ENCODE peak calls at places on chromosomes 2 and 18, in four cellular contexts. One of them, this sample, is unnamed.

GRCh38 chr2:17658251-17658843 is 95.3 kb downstream of the SMC6 start:
- DNase-seq in IMR-90: peak; percentile 76
- DNase-seq in K562: no peak
- DNase-seq in endothelial cell of umbilical vein: no peak
- DNase-seq in this sample: no peak

GRCh38 chr2:219627105-219628100 is at the start of gene SLC4A3:
- DNase-seq in IMR-90: peak; percentile 19
- DNase-seq in K562: peak; percentile 17
- DNase-seq in endothelial cell of umbilical vein: no peak
- DNase-seq in this sample: no peak

GRCh38 chr2:190791347-190791982 is 89.2 kb upstream of the GLS start:
- DNase-seq in IMR-90: peak; percentile 59
- DNase-seq in K562: peak; percentile 52
- DNase-seq in endothelial cell of umbilical vein: peak; percentile 93
- DNase-seq in this sample: peak; percentile 40

GRCh38 chr2:210660-211059 is 53.2 kb downstream of the SH3YL1 start:
- DNase-seq in IMR-90: peak; percentile 5
- DNase-seq in K562: no peak
- DNase-seq in endothelial cell of umbilical vein: no peak
- DNase-seq in this sample: peak; percentile 80

GRCh38 chr2:49241991-49242390 is 87.7 kb upstream of the FSHR start:
- DNase-seq in IMR-90: peak; percentile 38
- DNase-seq in K562: no peak
- DNase-seq in endothelial cell of umbilical vein: no peak
- DNase-seq in this sample: no peak

GRCh38 chr2:240137596-240138274 is 1.6 kb upstream of the COPS9 start:
- DNase-seq in IMR-90: no peak
- DNase-seq in K562: no peak
- DNase-seq in endothelial cell of umbilical vein: no peak
- DNase-seq in this sample: no peak

GRCh38 chr2:55809875-55810620 is 113.5 kb downstream of the EFEMP1 start:
- DNase-seq in IMR-90: peak; percentile 19
- DNase-seq in K562: no peak
- DNase-seq in endothelial cell of umbilical vein: no peak
- DNase-seq in this sample: no peak

GRCh38 chr2:231189571-231190495 is 8.6 kb upstream of the ARMC9 start:
- DNase-seq in IMR-90: no peak
- DNase-seq in K562: no peak
- DNase-seq in endothelial cell of umbilical vein: peak; percentile 46
- DNase-seq in this sample: no peak

GRCh38 chr2:70984576-70985282 is 6.3 kb downstream of the ANKRD53 start:
- DNase-seq in IMR-90: peak; percentile 37
- DNase-seq in K562: peak; percentile 66
- DNase-seq in endothelial cell of umbilical vein: peak; percentile 58
- DNase-seq in this sample: no peak

GRCh38 chr2:30394096-30394495 is 53.0 kb upstream of the LCLAT1 start:
- DNase-seq in IMR-90: no peak
- DNase-seq in K562: no peak
- DNase-seq in endothelial cell of umbilical vein: no peak
- DNase-seq in this sample: no peak

GRCh38 chr2:240962371-240963064 is 35.9 kb upstream of the SNED1 start:
- DNase-seq in IMR-90: no peak
- DNase-seq in K562: no peak
- DNase-seq in endothelial cell of umbilical vein: peak; percentile 32
- DNase-seq in this sample: no peak

GRCh38 chr2:53210538-53210937 is 557.1 kb upstream of the CHAC2 start:
- DNase-seq in IMR-90: no peak
- DNase-seq in K562: no peak
- DNase-seq in endothelial cell of umbilical vein: no peak
- DNase-seq in this sample: no peak

GRCh38 chr2:101597347-101597944 is 100.1 kb upstream of the MAP4K4 start:
- DNase-seq in IMR-90: peak; percentile 75
- DNase-seq in K562: no peak
- DNase-seq in endothelial cell of umbilical vein: no peak
- DNase-seq in this sample: no peak

GRCh38 chr18:13834501-13835015 is 10.6 kb downstream of the MC5R start:
- DNase-seq in IMR-90: no peak
- DNase-seq in K562: no peak
- DNase-seq in endothelial cell of umbilical vein: no peak
- DNase-seq in this sample: no peak

GRCh38 chr18:42781298-42781815 is 334.1 kb downstream of the RIT2 start:
- DNase-seq in IMR-90: no peak
- DNase-seq in K562: no peak
- DNase-seq in endothelial cell of umbilical vein: no peak
- DNase-seq in this sample: no peak

GRCh38 chr2:42493885-42494433 is at the start of gene KCNG3:
- DNase-seq in IMR-90: peak; percentile 12
- DNase-seq in K562: peak; percentile 29
- DNase-seq in endothelial cell of umbilical vein: peak; percentile 44
- DNase-seq in this sample: no peak
- H3K4me1 ChIP-seq in IMR-90: no peaks in the 10 kb centered on the region
- H3K4me1 ChIP-seq in K562: peaks cover 17% of the 10 kb centered on the region
- H3K4me1 ChIP-seq in endothelial cell of umbilical vein: peaks cover 6% of the 10 kb centered on the region
- H3K4me1 ChIP-seq in this sample: peaks cover 9% of the 10 kb centered on the region

GRCh38 chr2:168338803-168339437 is 91.5 kb upstream of the STK39 start:
- DNase-seq in IMR-90: no peak
- DNase-seq in K562: no peak
- DNase-seq in endothelial cell of umbilical vein: no peak
- DNase-seq in this sample: no peak

GRCh38 chr2:168343586-168343985 is 96.2 kb upstream of the STK39 start:
- DNase-seq in IMR-90: peak; percentile 41
- DNase-seq in K562: peak; percentile 8
- DNase-seq in endothelial cell of umbilical vein: no peak
- DNase-seq in this sample: no peak

GRCh38 chr2:168336786-168337388 is 89.5 kb upstream of the STK39 start:
- DNase-seq in IMR-90: no peak
- DNase-seq in K562: peak; percentile 47
- DNase-seq in endothelial cell of umbilical vein: no peak
- DNase-seq in this sample: peak; percentile 25

GRCh38 chr2:168340931-168341330 is 93.5 kb upstream of the STK39 start:
- DNase-seq in IMR-90: no peak
- DNase-seq in K562: no peak
- DNase-seq in endothelial cell of umbilical vein: no peak
- DNase-seq in this sample: no peak

GRCh38 chr2:168338292-168338691 is 90.9 kb upstream of the STK39 start:
- DNase-seq in IMR-90: no peak
- DNase-seq in K562: no peak
- DNase-seq in endothelial cell of umbilical vein: no peak
- DNase-seq in this sample: no peak
- H3K9me1 ChIP-seq in IMR-90: no peaks in the 10 kb centered on the region
- H3K9me1 ChIP-seq in K562: no peaks in the 10 kb centered on the region
- H3K9me1 ChIP-seq in endothelial cell of umbilical vein: no peaks in the 10 kb centered on the region
- H3K9me1 ChIP-seq in this sample: no peaks in the 10 kb centered on the region

GRCh38 chr2:197251163-197251562 is 59.4 kb downstream of the ANKRD44 start:
- DNase-seq in IMR-90: no peak
- DNase-seq in K562: no peak
- DNase-seq in endothelial cell of umbilical vein: no peak
- DNase-seq in this sample: no peak

GRCh38 chr2:197248623-197249022 is 62.0 kb downstream of the ANKRD44 start:
- DNase-seq in IMR-90: peak; percentile 20
- DNase-seq in K562: no peak
- DNase-seq in endothelial cell of umbilical vein: no peak
- DNase-seq in this sample: no peak

GRCh38 chr2:197248001-197248401 is 62.6 kb downstream of the ANKRD44 start:
- DNase-seq in IMR-90: no peak
- DNase-seq in K562: no peak
- DNase-seq in endothelial cell of umbilical vein: no peak
- DNase-seq in this sample: no peak

GRCh38 chr2:197251576-197251975 is 59.0 kb downstream of the ANKRD44 start:
- DNase-seq in IMR-90: peak; percentile 10
- DNase-seq in K562: no peak
- DNase-seq in endothelial cell of umbilical vein: no peak
- DNase-seq in this sample: no peak

DNA sequence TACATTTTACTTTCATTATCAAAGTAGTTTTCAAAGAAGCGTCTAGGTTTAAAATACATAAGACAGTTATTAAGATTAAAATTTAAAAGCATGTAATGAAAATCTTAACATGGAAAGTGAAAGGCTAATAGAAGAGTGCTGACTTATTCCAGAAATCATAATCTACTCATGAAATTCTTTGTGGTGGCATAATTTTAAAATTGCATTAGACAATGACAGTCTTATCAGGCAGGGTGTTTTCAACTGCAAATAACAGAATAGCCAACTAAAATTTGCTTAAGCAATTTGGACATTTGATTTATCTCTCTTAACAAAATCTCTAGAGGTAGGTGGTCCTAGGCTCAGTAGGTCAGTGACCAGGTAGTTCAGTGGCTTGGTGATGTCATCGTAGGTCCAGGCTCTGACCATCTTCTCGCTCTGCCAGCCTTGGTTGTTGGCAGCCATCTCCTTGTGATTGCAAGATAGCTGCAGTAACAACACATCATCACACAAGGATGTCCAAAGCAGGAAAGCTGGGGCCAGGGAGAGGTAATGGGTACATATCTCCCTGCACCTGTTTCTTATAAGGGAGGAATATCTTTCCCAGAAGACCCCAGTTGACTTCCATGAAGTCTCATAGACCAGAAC is 60.7 kb downstream of the ANKRD44 start:
- DNase-seq in IMR-90: no peak
- DNase-seq in K562: no peak
- DNase-seq in endothelial cell of umbilical vein: no peak
- DNase-seq in this sample: no peak
- H3K4me1 ChIP-seq in IMR-90: peaks cover 2% of the 10 kb centered on the region
- H3K4me1 ChIP-seq in K562: no peaks in the 10 kb centered on the region
- H3K4me1 ChIP-seq in endothelial cell of umbilical vein: no peaks in the 10 kb centered on the region
- H3K4me1 ChIP-seq in this sample: no peaks in the 10 kb centered on the region

GRCh38 chr2:129050116-129050515 is 731.4 kb upstream of the HS6ST1 start:
- DNase-seq in IMR-90: no peak
- DNase-seq in K562: no peak
- DNase-seq in endothelial cell of umbilical vein: no peak
- DNase-seq in this sample: no peak
- H3K9me1 ChIP-seq in IMR-90: no peaks in the 10 kb centered on the region
- H3K9me1 ChIP-seq in K562: no peaks in the 10 kb centered on the region
- H3K9me1 ChIP-seq in endothelial cell of umbilical vein: no peaks in the 10 kb centered on the region
- H3K9me1 ChIP-seq in this sample: no peaks in the 10 kb centered on the region

GRCh38 chr2:238334885-238335284 is 14.6 kb downstream of the TRAF3IP1 start:
- DNase-seq in IMR-90: no peak
- DNase-seq in K562: no peak
- DNase-seq in endothelial cell of umbilical vein: no peak
- DNase-seq in this sample: no peak

GRCh38 chr2:238339395-238339780 is 19.1 kb downstream of the TRAF3IP1 start:
- DNase-seq in IMR-90: no peak
- DNase-seq in K562: no peak
- DNase-seq in endothelial cell of umbilical vein: no peak
- DNase-seq in this sample: peak; percentile 15

GRCh38 chr2:238337846-238338245 is 17.5 kb downstream of the TRAF3IP1 start:
- DNase-seq in IMR-90: no peak
- DNase-seq in K562: no peak
- DNase-seq in endothelial cell of umbilical vein: no peak
- DNase-seq in this sample: no peak

GRCh38 chr2:238338710-238339394 is 18.5 kb downstream of the TRAF3IP1 start:
- DNase-seq in IMR-90: no peak
- DNase-seq in K562: no peak
- DNase-seq in endothelial cell of umbilical vein: no peak
- DNase-seq in this sample: no peak

GRCh38 chr2:238336151-238336550 is 15.8 kb downstream of the TRAF3IP1 start:
- DNase-seq in IMR-90: no peak
- DNase-seq in K562: no peak
- DNase-seq in endothelial cell of umbilical vein: no peak
- DNase-seq in this sample: no peak
- H3K4me1 ChIP-seq in IMR-90: no peaks in the 10 kb centered on the region
- H3K4me1 ChIP-seq in K562: no peaks in the 10 kb centered on the region
- H3K4me1 ChIP-seq in endothelial cell of umbilical vein: no peaks in the 10 kb centered on the region
- H3K4me1 ChIP-seq in this sample: peaks cover 8% of the 10 kb centered on the region

GRCh38 chr2:85718006-85718391 is 23.8 kb downstream of the GNLY start:
- DNase-seq in IMR-90: no peak
- DNase-seq in K562: peak; percentile 55
- DNase-seq in endothelial cell of umbilical vein: no peak
- DNase-seq in this sample: no peak
- H3K9me1 ChIP-seq in IMR-90: peaks cover 3% of the 10 kb centered on the region
- H3K9me1 ChIP-seq in K562: no peaks in the 10 kb centered on the region
- H3K9me1 ChIP-seq in endothelial cell of umbilical vein: no peaks in the 10 kb centered on the region
- H3K9me1 ChIP-seq in this sample: no peaks in the 10 kb centered on the region

DNA sequence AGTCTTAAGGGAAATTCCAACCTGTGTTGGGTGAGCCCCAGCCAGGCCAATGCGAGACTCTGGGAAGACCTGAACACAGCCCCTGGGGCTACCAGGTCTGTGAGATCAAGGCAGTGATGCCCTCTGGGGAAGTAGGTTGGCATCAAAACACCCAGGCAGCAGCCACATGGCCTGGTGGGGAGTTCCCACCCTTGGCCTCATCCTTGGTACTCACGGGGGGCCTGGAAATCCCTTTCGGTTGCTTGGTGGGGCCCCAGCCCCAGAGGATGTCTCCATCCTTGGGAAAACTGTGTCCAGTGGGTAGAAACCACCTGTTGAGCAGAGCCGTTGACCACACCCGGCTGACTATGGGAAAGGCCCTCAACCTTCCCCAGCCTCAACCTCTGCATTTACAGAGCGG is 56.0 kb upstream of the PXDN start:
- DNase-seq in IMR-90: no peak
- DNase-seq in K562: no peak
- DNase-seq in endothelial cell of umbilical vein: no peak
- DNase-seq in this sample: no peak
- H3K4me1 ChIP-seq in IMR-90: no peaks in the 10 kb centered on the region
- H3K4me1 ChIP-seq in K562: no peaks in the 10 kb centered on the region
- H3K4me1 ChIP-seq in endothelial cell of umbilical vein: no peaks in the 10 kb centered on the region
- H3K4me1 ChIP-seq in this sample: no peaks in the 10 kb centered on the region

GRCh38 chr2:85684380-85684779 is 9.8 kb upstream of the GNLY start:
- DNase-seq in IMR-90: no peak
- DNase-seq in K562: no peak
- DNase-seq in endothelial cell of umbilical vein: no peak
- DNase-seq in this sample: no peak

GRCh38 chr2:85680707-85681353 is 12.8 kb upstream of the SFTPB start:
- DNase-seq in IMR-90: no peak
- DNase-seq in K562: no peak
- DNase-seq in endothelial cell of umbilical vein: peak; percentile 21
- DNase-seq in this sample: no peak

GRCh38 chr2:85681776-85682175 is 12.4 kb upstream of the GNLY start:
- DNase-seq in IMR-90: no peak
- DNase-seq in K562: no peak
- DNase-seq in endothelial cell of umbilical vein: no peak
- DNase-seq in this sample: no peak

GRCh38 chr2:85681354-85681728 is 12.8 kb upstream of the GNLY start:
- DNase-seq in IMR-90: no peak
- DNase-seq in K562: no peak
- DNase-seq in endothelial cell of umbilical vein: no peak
- DNase-seq in this sample: no peak

GRCh38 chr2:85682378-85682777 is 11.8 kb upstream of the GNLY start:
- DNase-seq in IMR-90: peak; percentile 27
- DNase-seq in K562: no peak
- DNase-seq in endothelial cell of umbilical vein: no peak
- DNase-seq in this sample: no peak
- H3K9me1 ChIP-seq in IMR-90: peaks cover 7% of the 10 kb centered on the region
- H3K9me1 ChIP-seq in K562: no peaks in the 10 kb centered on the region
- H3K9me1 ChIP-seq in endothelial cell of umbilical vein: no peaks in the 10 kb centered on the region
- H3K9me1 ChIP-seq in this sample: no peaks in the 10 kb centered on the region

DNA sequence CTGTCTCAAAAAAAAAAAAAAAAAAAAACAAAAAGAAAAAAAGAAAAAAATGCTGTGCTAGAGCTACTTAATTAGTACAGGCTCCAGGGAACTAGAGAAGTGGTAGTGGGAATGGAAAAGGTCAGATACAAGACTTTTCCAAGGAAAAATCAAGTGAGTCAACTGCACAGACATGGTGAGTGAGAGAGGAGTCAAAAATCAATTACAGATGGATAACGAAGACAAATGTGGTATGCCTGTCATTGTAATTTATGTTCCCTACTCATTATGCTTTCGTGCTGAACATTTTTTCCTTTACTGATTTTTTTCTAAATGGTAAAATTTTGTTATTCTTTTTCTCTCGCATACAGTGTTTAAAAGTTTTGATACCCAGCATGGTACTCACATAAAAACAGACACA is 111.5 kb downstream of the MDH1 start:
- DNase-seq in IMR-90: no peak
- DNase-seq in K562: no peak
- DNase-seq in endothelial cell of umbilical vein: no peak
- DNase-seq in this sample: no peak
- H3K4me1 ChIP-seq in IMR-90: peaks cover 5% of the 10 kb centered on the region
- H3K4me1 ChIP-seq in K562: no peaks in the 10 kb centered on the region
- H3K4me1 ChIP-seq in endothelial cell of umbilical vein: peaks cover 16% of the 10 kb centered on the region
- H3K4me1 ChIP-seq in this sample: peaks cover 24% of the 10 kb centered on the region